ENCODE peak calls at places on chromosomes 2 and 18, in nine cellular contexts. One of them, this sample, is unnamed.

GRCh38 chr18:22342625-22343024 is 75.1 kb downstream of the CTAGE1 start:
- DNase-seq in posterior vena cava: no peak
- DNase-seq in EH: peak; percentile 71
- DNase-seq in NCI-H345: no peak
- DNase-seq in stimulated activated CD4-positive, alpha-beta T cell treated with anti-CD3 and anti-CD28 coated beads, Interleukin-2, amount 100 ng/mL, for 48 hours: no peak
- DNase-seq in prostate gland: no peak
- DNase-seq in colonic mucosa: peak; percentile 73
- DNase-seq in activated CD4-positive, alpha-beta T cell treated with anti-CD3 and anti-CD28 coated beads for 1 hour: no peak
- DNase-seq in GM04504: peak; percentile 24
- DNase-seq in this sample: peak; percentile 52

GRCh38 chr2:41414486-41415230 is 633.2 kb upstream of the PKDCC start:
- DNase-seq in posterior vena cava: no peak
- DNase-seq in EH: peak; percentile 37
- DNase-seq in NCI-H345: peak; percentile 42
- DNase-seq in stimulated activated CD4-positive, alpha-beta T cell treated with anti-CD3 and anti-CD28 coated beads, Interleukin-2, amount 100 ng/mL, for 48 hours: no peak
- DNase-seq in prostate gland: no peak
- DNase-seq in colonic mucosa: no peak
- DNase-seq in activated CD4-positive, alpha-beta T cell treated with anti-CD3 and anti-CD28 coated beads for 1 hour: no peak
- DNase-seq in GM04504: no peak
- DNase-seq in this sample: no peak

GRCh38 chr2:181305151-181306123 is 151.7 kb upstream of the ITGA4 start:
- DNase-seq in posterior vena cava: no peak
- DNase-seq in EH: no peak
- DNase-seq in NCI-H345: peak; percentile 4
- DNase-seq in stimulated activated CD4-positive, alpha-beta T cell treated with anti-CD3 and anti-CD28 coated beads, Interleukin-2, amount 100 ng/mL, for 48 hours: no peak
- DNase-seq in prostate gland: no peak
- DNase-seq in colonic mucosa: peak; percentile 24
- DNase-seq in activated CD4-positive, alpha-beta T cell treated with anti-CD3 and anti-CD28 coated beads for 1 hour: no peak
- DNase-seq in GM04504: no peak
- DNase-seq in this sample: no peak

GRCh38 chr2:53202063-53202462 is 565.5 kb upstream of the CHAC2 start:
- DNase-seq in posterior vena cava: no peak
- DNase-seq in EH: peak; percentile 53
- DNase-seq in NCI-H345: peak; percentile 18
- DNase-seq in stimulated activated CD4-positive, alpha-beta T cell treated with anti-CD3 and anti-CD28 coated beads, Interleukin-2, amount 100 ng/mL, for 48 hours: no peak
- DNase-seq in prostate gland: peak; percentile 43
- DNase-seq in colonic mucosa: peak; percentile 24
- DNase-seq in activated CD4-positive, alpha-beta T cell treated with anti-CD3 and anti-CD28 coated beads for 1 hour: no peak
- DNase-seq in GM04504: peak; percentile 65
- DNase-seq in this sample: peak; percentile 74

GRCh38 chr2:241907171-241907570 is 37.6 kb downstream of the RTP5 start:
- DNase-seq in posterior vena cava: peak; percentile 69
- DNase-seq in EH: no peak
- DNase-seq in NCI-H345: peak; percentile 79
- DNase-seq in stimulated activated CD4-positive, alpha-beta T cell treated with anti-CD3 and anti-CD28 coated beads, Interleukin-2, amount 100 ng/mL, for 48 hours: no peak
- DNase-seq in prostate gland: no peak
- DNase-seq in colonic mucosa: no peak
- DNase-seq in activated CD4-positive, alpha-beta T cell treated with anti-CD3 and anti-CD28 coated beads for 1 hour: no peak
- DNase-seq in GM04504: no peak
- DNase-seq in this sample: no peak

GRCh38 chr18:42929857-42930256 is 185.6 kb downstream of the RIT2 start:
- DNase-seq in posterior vena cava: no peak
- DNase-seq in EH: no peak
- DNase-seq in NCI-H345: no peak
- DNase-seq in stimulated activated CD4-positive, alpha-beta T cell treated with anti-CD3 and anti-CD28 coated beads, Interleukin-2, amount 100 ng/mL, for 48 hours: no peak
- DNase-seq in prostate gland: no peak
- DNase-seq in colonic mucosa: no peak
- DNase-seq in activated CD4-positive, alpha-beta T cell treated with anti-CD3 and anti-CD28 coated beads for 1 hour: no peak
- DNase-seq in GM04504: no peak
- DNase-seq in this sample: no peak

GRCh38 chr18:9535430-9535972 is 60.2 kb downstream of the RALBP1 start:
- DNase-seq in posterior vena cava: no peak
- DNase-seq in EH: peak; percentile 98
- DNase-seq in NCI-H345: no peak
- DNase-seq in stimulated activated CD4-positive, alpha-beta T cell treated with anti-CD3 and anti-CD28 coated beads, Interleukin-2, amount 100 ng/mL, for 48 hours: no peak
- DNase-seq in prostate gland: no peak
- DNase-seq in colonic mucosa: no peak
- DNase-seq in activated CD4-positive, alpha-beta T cell treated with anti-CD3 and anti-CD28 coated beads for 1 hour: no peak
- DNase-seq in GM04504: peak; percentile 92
- DNase-seq in this sample: no peak

GRCh38 chr2:100739735-100740432 is 80.1 kb upstream of the NPAS2 start:
- DNase-seq in posterior vena cava: no peak
- DNase-seq in EH: no peak
- DNase-seq in NCI-H345: no peak
- DNase-seq in stimulated activated CD4-positive, alpha-beta T cell treated with anti-CD3 and anti-CD28 coated beads, Interleukin-2, amount 100 ng/mL, for 48 hours: no peak
- DNase-seq in prostate gland: no peak
- DNase-seq in colonic mucosa: no peak
- DNase-seq in activated CD4-positive, alpha-beta T cell treated with anti-CD3 and anti-CD28 coated beads for 1 hour: no peak
- DNase-seq in GM04504: no peak
- DNase-seq in this sample: no peak

GRCh38 chr2:134224005-134224404 is 29.9 kb upstream of the MGAT5 start:
- DNase-seq in posterior vena cava: no peak
- DNase-seq in EH: peak; percentile 73
- DNase-seq in NCI-H345: no peak
- DNase-seq in stimulated activated CD4-positive, alpha-beta T cell treated with anti-CD3 and anti-CD28 coated beads, Interleukin-2, amount 100 ng/mL, for 48 hours: no peak
- DNase-seq in prostate gland: no peak
- DNase-seq in colonic mucosa: no peak
- DNase-seq in activated CD4-positive, alpha-beta T cell treated with anti-CD3 and anti-CD28 coated beads for 1 hour: no peak
- DNase-seq in GM04504: no peak
- DNase-seq in this sample: no peak

GRCh38 chr2:86704482-86704971 is 15.6 kb upstream of the RMND5A start:
- DNase-seq in posterior vena cava: no peak
- DNase-seq in EH: peak; percentile 82
- DNase-seq in NCI-H345: no peak
- DNase-seq in stimulated activated CD4-positive, alpha-beta T cell treated with anti-CD3 and anti-CD28 coated beads, Interleukin-2, amount 100 ng/mL, for 48 hours: no peak
- DNase-seq in prostate gland: peak; percentile 19
- DNase-seq in colonic mucosa: peak; percentile 62
- DNase-seq in activated CD4-positive, alpha-beta T cell treated with anti-CD3 and anti-CD28 coated beads for 1 hour: no peak
- DNase-seq in GM04504: no peak
- DNase-seq in this sample: peak; percentile 63

GRCh38 chr2:45710468-45710867 is 59.0 kb downstream of the PRKCE start:
- DNase-seq in posterior vena cava: peak; percentile 15
- DNase-seq in EH: no peak
- DNase-seq in NCI-H345: no peak
- DNase-seq in stimulated activated CD4-positive, alpha-beta T cell treated with anti-CD3 and anti-CD28 coated beads, Interleukin-2, amount 100 ng/mL, for 48 hours: no peak
- DNase-seq in prostate gland: no peak
- DNase-seq in colonic mucosa: no peak
- DNase-seq in activated CD4-positive, alpha-beta T cell treated with anti-CD3 and anti-CD28 coated beads for 1 hour: no peak
- DNase-seq in GM04504: no peak
- DNase-seq in this sample: no peak

GRCh38 chr18:47915930-47916329 is 14.5 kb downstream of the SMAD2 start:
- DNase-seq in posterior vena cava: no peak
- DNase-seq in EH: no peak
- DNase-seq in NCI-H345: no peak
- DNase-seq in stimulated activated CD4-positive, alpha-beta T cell treated with anti-CD3 and anti-CD28 coated beads, Interleukin-2, amount 100 ng/mL, for 48 hours: no peak
- DNase-seq in prostate gland: no peak
- DNase-seq in colonic mucosa: no peak
- DNase-seq in activated CD4-positive, alpha-beta T cell treated with anti-CD3 and anti-CD28 coated beads for 1 hour: no peak
- DNase-seq in GM04504: no peak
- DNase-seq in this sample: no peak

GRCh38 chr2:156343940-156344301 is 11.4 kb upstream of the NR4A2 start:
- DNase-seq in posterior vena cava: no peak
- DNase-seq in EH: peak; percentile 60
- DNase-seq in NCI-H345: no peak
- DNase-seq in stimulated activated CD4-positive, alpha-beta T cell treated with anti-CD3 and anti-CD28 coated beads, Interleukin-2, amount 100 ng/mL, for 48 hours: no peak
- DNase-seq in prostate gland: no peak
- DNase-seq in colonic mucosa: no peak
- DNase-seq in activated CD4-positive, alpha-beta T cell treated with anti-CD3 and anti-CD28 coated beads for 1 hour: no peak
- DNase-seq in GM04504: no peak
- DNase-seq in this sample: no peak

GRCh38 chr2:120892967-120893667 is 157.4 kb downstream of the GLI2 start:
- DNase-seq in posterior vena cava: peak; percentile 78
- DNase-seq in EH: peak; percentile 53
- DNase-seq in NCI-H345: no peak
- DNase-seq in stimulated activated CD4-positive, alpha-beta T cell treated with anti-CD3 and anti-CD28 coated beads, Interleukin-2, amount 100 ng/mL, for 48 hours: no peak
- DNase-seq in prostate gland: no peak
- DNase-seq in colonic mucosa: no peak
- DNase-seq in activated CD4-positive, alpha-beta T cell treated with anti-CD3 and anti-CD28 coated beads for 1 hour: no peak
- DNase-seq in GM04504: no peak
- DNase-seq in this sample: no peak

GRCh38 chr18:22667616-22668422 is 250.1 kb upstream of the CTAGE1 start:
- DNase-seq in posterior vena cava: no peak
- DNase-seq in EH: peak; percentile 96
- DNase-seq in NCI-H345: no peak
- DNase-seq in stimulated activated CD4-positive, alpha-beta T cell treated with anti-CD3 and anti-CD28 coated beads, Interleukin-2, amount 100 ng/mL, for 48 hours: no peak
- DNase-seq in prostate gland: no peak
- DNase-seq in colonic mucosa: no peak
- DNase-seq in activated CD4-positive, alpha-beta T cell treated with anti-CD3 and anti-CD28 coated beads for 1 hour: no peak
- DNase-seq in GM04504: no peak
- DNase-seq in this sample: peak; percentile 39

GRCh38 chr18:50429207-50429948 is 54.5 kb downstream of the SKA1 start:
- DNase-seq in posterior vena cava: no peak
- DNase-seq in EH: peak; percentile 11
- DNase-seq in NCI-H345: peak; percentile 43
- DNase-seq in stimulated activated CD4-positive, alpha-beta T cell treated with anti-CD3 and anti-CD28 coated beads, Interleukin-2, amount 100 ng/mL, for 48 hours: peak; percentile 3
- DNase-seq in prostate gland: peak; percentile 13
- DNase-seq in colonic mucosa: no peak
- DNase-seq in activated CD4-positive, alpha-beta T cell treated with anti-CD3 and anti-CD28 coated beads for 1 hour: no peak
- DNase-seq in GM04504: peak; percentile 7
- DNase-seq in this sample: no peak

GRCh38 chr2:39623916-39624315 is 41.8 kb upstream of the TMEM178A start:
- DNase-seq in posterior vena cava: no peak
- DNase-seq in EH: no peak
- DNase-seq in NCI-H345: peak; percentile 65
- DNase-seq in stimulated activated CD4-positive, alpha-beta T cell treated with anti-CD3 and anti-CD28 coated beads, Interleukin-2, amount 100 ng/mL, for 48 hours: no peak
- DNase-seq in prostate gland: no peak
- DNase-seq in colonic mucosa: no peak
- DNase-seq in activated CD4-positive, alpha-beta T cell treated with anti-CD3 and anti-CD28 coated beads for 1 hour: no peak
- DNase-seq in GM04504: no peak
- DNase-seq in this sample: no peak

GRCh38 chr2:135909976-135910375 is 33.7 kb upstream of the MCM6 start:
- DNase-seq in posterior vena cava: no peak
- DNase-seq in EH: peak; percentile 58
- DNase-seq in NCI-H345: no peak
- DNase-seq in stimulated activated CD4-positive, alpha-beta T cell treated with anti-CD3 and anti-CD28 coated beads, Interleukin-2, amount 100 ng/mL, for 48 hours: no peak
- DNase-seq in prostate gland: no peak
- DNase-seq in colonic mucosa: no peak
- DNase-seq in activated CD4-positive, alpha-beta T cell treated with anti-CD3 and anti-CD28 coated beads for 1 hour: no peak
- DNase-seq in GM04504: no peak
- DNase-seq in this sample: no peak

GRCh38 chr2:95031726-95032116 is 6.2 kb downstream of the MAL start:
- DNase-seq in posterior vena cava: no peak
- DNase-seq in EH: no peak
- DNase-seq in NCI-H345: no peak
- DNase-seq in stimulated activated CD4-positive, alpha-beta T cell treated with anti-CD3 and anti-CD28 coated beads, Interleukin-2, amount 100 ng/mL, for 48 hours: no peak
- DNase-seq in prostate gland: no peak
- DNase-seq in colonic mucosa: no peak
- DNase-seq in activated CD4-positive, alpha-beta T cell treated with anti-CD3 and anti-CD28 coated beads for 1 hour: no peak
- DNase-seq in GM04504: no peak
- DNase-seq in this sample: no peak

GRCh38 chr2:23713352-23713751 is 213.6 kb downstream of the ATAD2B start:
- DNase-seq in posterior vena cava: no peak
- DNase-seq in EH: no peak
- DNase-seq in NCI-H345: no peak
- DNase-seq in stimulated activated CD4-positive, alpha-beta T cell treated with anti-CD3 and anti-CD28 coated beads, Interleukin-2, amount 100 ng/mL, for 48 hours: no peak
- DNase-seq in prostate gland: no peak
- DNase-seq in colonic mucosa: no peak
- DNase-seq in activated CD4-positive, alpha-beta T cell treated with anti-CD3 and anti-CD28 coated beads for 1 hour: no peak
- DNase-seq in GM04504: no peak
- DNase-seq in this sample: no peak

GRCh38 chr2:21379140-21379539 is 255.4 kb downstream of the TDRD15 start:
- DNase-seq in posterior vena cava: no peak
- DNase-seq in EH: no peak
- DNase-seq in NCI-H345: no peak
- DNase-seq in stimulated activated CD4-positive, alpha-beta T cell treated with anti-CD3 and anti-CD28 coated beads, Interleukin-2, amount 100 ng/mL, for 48 hours: no peak
- DNase-seq in prostate gland: no peak
- DNase-seq in colonic mucosa: no peak
- DNase-seq in activated CD4-positive, alpha-beta T cell treated with anti-CD3 and anti-CD28 coated beads for 1 hour: no peak
- DNase-seq in GM04504: no peak
- DNase-seq in this sample: no peak

GRCh38 chr2:117684919-117685318 is 129.6 kb upstream of the DDX18 start:
- DNase-seq in posterior vena cava: no peak
- DNase-seq in EH: no peak
- DNase-seq in NCI-H345: no peak
- DNase-seq in stimulated activated CD4-positive, alpha-beta T cell treated with anti-CD3 and anti-CD28 coated beads, Interleukin-2, amount 100 ng/mL, for 48 hours: no peak
- DNase-seq in prostate gland: no peak
- DNase-seq in colonic mucosa: no peak
- DNase-seq in activated CD4-positive, alpha-beta T cell treated with anti-CD3 and anti-CD28 coated beads for 1 hour: no peak
- DNase-seq in GM04504: no peak
- DNase-seq in this sample: no peak

GRCh38 chr2:25483584-25484266 is 142.0 kb upstream of the DNMT3A start:
- DNase-seq in posterior vena cava: no peak
- DNase-seq in EH: no peak
- DNase-seq in NCI-H345: no peak
- DNase-seq in stimulated activated CD4-positive, alpha-beta T cell treated with anti-CD3 and anti-CD28 coated beads, Interleukin-2, amount 100 ng/mL, for 48 hours: no peak
- DNase-seq in prostate gland: no peak
- DNase-seq in colonic mucosa: no peak
- DNase-seq in activated CD4-positive, alpha-beta T cell treated with anti-CD3 and anti-CD28 coated beads for 1 hour: no peak
- DNase-seq in GM04504: no peak
- DNase-seq in this sample: no peak

GRCh38 chr2:217654173-217654572 is 348.6 kb downstream of the TNS1 start:
- DNase-seq in posterior vena cava: no peak
- DNase-seq in EH: peak; percentile 18
- DNase-seq in NCI-H345: no peak
- DNase-seq in stimulated activated CD4-positive, alpha-beta T cell treated with anti-CD3 and anti-CD28 coated beads, Interleukin-2, amount 100 ng/mL, for 48 hours: no peak
- DNase-seq in prostate gland: no peak
- DNase-seq in colonic mucosa: no peak
- DNase-seq in activated CD4-positive, alpha-beta T cell treated with anti-CD3 and anti-CD28 coated beads for 1 hour: no peak
- DNase-seq in GM04504: no peak
- DNase-seq in this sample: no peak

GRCh38 chr2:173086518-173087213 is 11.0 kb downstream of the MAP3K20 start:
- DNase-seq in posterior vena cava: no peak
- DNase-seq in EH: peak; percentile 75
- DNase-seq in NCI-H345: no peak
- DNase-seq in stimulated activated CD4-positive, alpha-beta T cell treated with anti-CD3 and anti-CD28 coated beads, Interleukin-2, amount 100 ng/mL, for 48 hours: no peak
- DNase-seq in prostate gland: peak; percentile 8
- DNase-seq in colonic mucosa: no peak
- DNase-seq in activated CD4-positive, alpha-beta T cell treated with anti-CD3 and anti-CD28 coated beads for 1 hour: no peak
- DNase-seq in GM04504: peak; percentile 10
- DNase-seq in this sample: no peak

GRCh38 chr2:164992818-164993217 is 37.5 kb upstream of the SLC38A11 start:
- DNase-seq in posterior vena cava: no peak
- DNase-seq in EH: peak; percentile 95
- DNase-seq in NCI-H345: peak; percentile 78
- DNase-seq in stimulated activated CD4-positive, alpha-beta T cell treated with anti-CD3 and anti-CD28 coated beads, Interleukin-2, amount 100 ng/mL, for 48 hours: peak; percentile 51
- DNase-seq in prostate gland: peak; percentile 78
- DNase-seq in colonic mucosa: peak; percentile 55
- DNase-seq in activated CD4-positive, alpha-beta T cell treated with anti-CD3 and anti-CD28 coated beads for 1 hour: no peak
- DNase-seq in GM04504: peak; percentile 65
- DNase-seq in this sample: no peak

GRCh38 chr2:100767224-100767653 is 52.7 kb upstream of the NPAS2 start:
- DNase-seq in posterior vena cava: no peak
- DNase-seq in EH: peak; percentile 97
- DNase-seq in NCI-H345: no peak
- DNase-seq in stimulated activated CD4-positive, alpha-beta T cell treated with anti-CD3 and anti-CD28 coated beads, Interleukin-2, amount 100 ng/mL, for 48 hours: no peak
- DNase-seq in prostate gland: peak; percentile 36
- DNase-seq in colonic mucosa: no peak
- DNase-seq in activated CD4-positive, alpha-beta T cell treated with anti-CD3 and anti-CD28 coated beads for 1 hour: no peak
- DNase-seq in GM04504: peak; percentile 72
- DNase-seq in this sample: no peak

GRCh38 chr2:72138921-72139381 is 8.7 kb downstream of the CYP26B1 start:
- DNase-seq in posterior vena cava: peak; percentile 75
- DNase-seq in EH: no peak
- DNase-seq in NCI-H345: no peak
- DNase-seq in stimulated activated CD4-positive, alpha-beta T cell treated with anti-CD3 and anti-CD28 coated beads, Interleukin-2, amount 100 ng/mL, for 48 hours: no peak
- DNase-seq in prostate gland: no peak
- DNase-seq in colonic mucosa: no peak
- DNase-seq in activated CD4-positive, alpha-beta T cell treated with anti-CD3 and anti-CD28 coated beads for 1 hour: no peak
- DNase-seq in GM04504: no peak
- DNase-seq in this sample: peak; percentile 35

GRCh38 chr2:43133708-43134570 is 92.5 kb downstream of the ZFP36L2 start:
- DNase-seq in posterior vena cava: no peak
- DNase-seq in EH: no peak
- DNase-seq in NCI-H345: no peak
- DNase-seq in stimulated activated CD4-positive, alpha-beta T cell treated with anti-CD3 and anti-CD28 coated beads, Interleukin-2, amount 100 ng/mL, for 48 hours: no peak
- DNase-seq in prostate gland: no peak
- DNase-seq in colonic mucosa: peak; percentile 54
- DNase-seq in activated CD4-positive, alpha-beta T cell treated with anti-CD3 and anti-CD28 coated beads for 1 hour: peak; percentile 63
- DNase-seq in GM04504: no peak
- DNase-seq in this sample: no peak

GRCh38 chr2:168593713-168594112 is 137.6 kb downstream of the CERS6 start:
- DNase-seq in posterior vena cava: no peak
- DNase-seq in EH: no peak
- DNase-seq in NCI-H345: no peak
- DNase-seq in stimulated activated CD4-positive, alpha-beta T cell treated with anti-CD3 and anti-CD28 coated beads, Interleukin-2, amount 100 ng/mL, for 48 hours: no peak
- DNase-seq in prostate gland: no peak
- DNase-seq in colonic mucosa: no peak
- DNase-seq in activated CD4-positive, alpha-beta T cell treated with anti-CD3 and anti-CD28 coated beads for 1 hour: no peak
- DNase-seq in GM04504: no peak
- DNase-seq in this sample: no peak